ENCODE peak calls at places on chromosomes 5 and 9, in ten cellular contexts. Y is AG08395; K is aorta; C is stimulated activated CD4-positive, alpha-beta T cell treated with anti-CD3 and anti-CD28 coated beads, Interleukin-12 subunit alpha, Interleukin-12 subunit beta, amount 100 ng/mL, for 24 hours; P is memory B cell; F is activated T-cell treated with anti-CD3 and anti-CD28 coated beads for 1 hour; H is T47D; Q is AG10803; T is uterus; A is hypothalamus. V is an unnamed sample.

GRCh38 chr5:72892846-72893245 is 63.0 kb upstream of the FCHO2 start:
- DNase-seq in K (no peak), Q (no peak), F (no peak), P (no peak), C (no peak), H (peak), T (no peak), A (no peak), Y (no peak), V (no peak)

GRCh38 chr5:150361301-150361700 is 3.8 kb downstream of the TCOF1 start:
- DNase-seq in Q (no peak), F (no peak), H (no peak), C (no peak), Y (no peak), K (no peak), P (no peak), A (no peak), T (no peak), V (no peak)

GRCh38 chr5:155250601-155251000 is 237.0 kb downstream of the KIF4B start:
- DNase-seq in C (no peak), K (no peak), H (no peak), Q (no peak), P (no peak), T (no peak), F (no peak), A (no peak), Y (no peak), V (no peak)

GRCh38 chr5:132065951-132066701 is 5.7 kb downstream of the IL3 start:
- DNase-seq in C (no peak), Q (no peak), F (no peak), K (peak), H (no peak), T (no peak), A (no peak), P (no peak), Y (no peak), V (no peak)

GRCh38 chr5:91266184-91266705 is 116.9 kb downstream of the ARRDC3 start:
- DNase-seq in T (no peak), C (no peak), Y (peak), P (no peak), K (no peak), A (no peak), F (no peak), Q (peak), H (no peak), V (no peak)

GRCh38 chr5:73176250-73176649 is 3.3 kb downstream of the TMEM174 start:
- DNase-seq in Y (no peak), A (no peak), C (no peak), F (no peak), H (no peak), P (no peak), Q (no peak), K (no peak), T (no peak), V (no peak)

GRCh38 chr9:137982132-137982666 is 104.6 kb downstream of the CACNA1B start:
- DNase-seq in T (no peak), C (no peak), P (no peak), H (peak), F (no peak), Q (no peak), K (no peak), A (no peak), Y (no peak), V (no peak)

GRCh38 chr9:116550728-116551436 is 136.2 kb upstream of the TRIM32 start:
- DNase-seq in Q (peak), P (no peak), K (no peak), C (no peak), F (no peak), Y (peak), H (no peak), T (peak), A (no peak), V (no peak)

GRCh38 chr9:96150324-96151023 is 151.5 kb downstream of the HSD17B3 start:
- DNase-seq in H (no peak), A (no peak), K (no peak), T (no peak), P (no peak), F (peak), Y (no peak), Q (no peak), C (no peak), V (no peak)

GRCh38 chr9:79447760-79448159 is 124.0 kb upstream of the TLE4 start:
- DNase-seq in Y (no peak), K (no peak), C (no peak), F (no peak), Q (no peak), A (no peak), P (no peak), T (no peak), H (no peak), V (no peak)

GRCh38 chr5:127343313-127343712 is 52.7 kb downstream of the MEGF10 start:
- DNase-seq in A (no peak), H (no peak), P (no peak), K (no peak), Y (no peak), T (no peak), Q (no peak), C (no peak), F (no peak), V (no peak)

GRCh38 chr9:14419302-14419937 is 105.5 kb upstream of the NFIB start:
- DNase-seq in K (no peak), A (no peak), F (no peak), Q (no peak), T (no peak), H (no peak), P (no peak), Y (no peak), C (no peak), V (no peak)

GRCh38 chr5:1324719-1325190 is 20.1 kb downstream of the CLPTM1L start:
- DNase-seq in A (no peak), F (no peak), K (peak), C (no peak), T (no peak), Y (no peak), Q (no peak), P (no peak), H (no peak), V (no peak)

GRCh38 chr5:173888473-173889135 is 455 bp downstream of the CPEB4 start:
- DNase-seq in A (no peak), H (peak), F (no peak), C (no peak), T (no peak), Y (peak), K (peak), Q (peak), P (no peak), V (no peak)

GRCh38 chr5:56840597-56840996 is 25.2 kb downstream of the MAP3K1 start:
- DNase-seq in Y (no peak), F (no peak), P (no peak), A (no peak), H (no peak), Q (no peak), K (no peak), C (no peak), T (no peak), V (no peak)

GRCh38 chr5:73095564-73096238 is 24.7 kb upstream of the TMEM171 start:
- DNase-seq in Y (no peak), A (no peak), T (no peak), Q (no peak), H (no peak), F (no peak), K (no peak), C (no peak), P (no peak), V (no peak)

GRCh38 chr9:125407974-125408900 is 146.6 kb downstream of the GAPVD1 start:
- DNase-seq in Y (peak), A (peak), C (peak), H (peak), P (peak), Q (peak), F (peak), T (peak), K (peak), V (peak)

GRCh38 chr5:14895301-14895700 is 23.7 kb upstream of the ANKH start:
- DNase-seq in T (no peak), P (no peak), A (no peak), Y (no peak), F (no peak), K (no peak), C (no peak), Q (no peak), H (no peak), V (no peak)

GRCh38 chr9:137602661-137603060 is 2.8 kb upstream of the ARRDC1 start:
- DNase-seq in F (no peak), Y (no peak), Q (no peak), T (no peak), A (no peak), H (no peak), K (no peak), P (no peak), C (no peak), V (no peak)

GRCh38 chr9:78676623-78677022 is 379.7 kb downstream of the PSAT1 start:
- DNase-seq in Y (peak), P (no peak), A (no peak), C (no peak), H (no peak), F (no peak), T (no peak), K (no peak), Q (peak), V (no peak)

GRCh38 chr5:178213748-178214151 is 9.4 kb downstream of the HNRNPAB start:
- DNase-seq in F (no peak), P (no peak), H (peak), Q (no peak), K (no peak), Y (no peak), T (no peak), C (no peak), A (no peak), V (no peak)

GRCh38 chr5:64789457-64789856 is 20.7 kb downstream of the CWC27 start:
- DNase-seq in C (no peak), Y (no peak), A (no peak), K (no peak), Q (peak), F (no peak), T (no peak), P (no peak), H (no peak), V (no peak)

GRCh38 chr9:34744295-34745221 is 34.6 kb upstream of the CCL21 start:
- DNase-seq in Q (peak), K (peak), Y (peak), P (no peak), F (no peak), A (no peak), H (no peak), C (no peak), T (peak), V (no peak)

GRCh38 chr9:99112750-99113417 is 8.0 kb downstream of the TGFBR1 start:
- DNase-seq in T (no peak), F (peak), A (no peak), K (no peak), Q (no peak), Y (no peak), P (no peak), C (no peak), H (no peak), V (no peak)

GRCh38 chr5:8912106-8912505 is 633.8 kb downstream of the SEMA5A start:
- DNase-seq in H (no peak), Q (no peak), P (no peak), C (no peak), T (no peak), Y (no peak), A (no peak), F (no peak), K (no peak), V (no peak)

GRCh38 chr5:168936511-168936910 is 357.3 kb upstream of the PANK3 start:
- DNase-seq in T (no peak), F (no peak), Q (no peak), H (no peak), A (no peak), P (no peak), C (no peak), K (no peak), Y (no peak), V (no peak)

GRCh38 chr5:178849316-178849715 is 10.4 kb upstream of the ZNF354B start:
- DNase-seq in C (no peak), T (no peak), Q (no peak), K (no peak), A (no peak), H (no peak), Y (no peak), P (no peak), F (no peak), V (no peak)

GRCh38 chr5:170611446-170612088 is 107.7 kb downstream of the KCNIP1 start:
- DNase-seq in Q (no peak), K (no peak), A (no peak), T (no peak), Y (no peak), C (no peak), P (no peak), H (peak), F (no peak), V (no peak)